ENCODE peak calls at places on chromosomes 7 and 10, in four cellular contexts. One of them, this sample, is unnamed.

GRCh38 chr10:101228682-101229274 is 485 bp downstream of the LBX1 start:
- DNase-seq in HuH-7.5: peak
- DNase-seq in brain microvascular endothelial cell: no peak
- DNase-seq in ecto neural progenitor cell: peak
- DNase-seq in this sample: no peak

GRCh38 chr10:132684164-132684891 is 101.6 kb downstream of the NKX6-2 start:
- DNase-seq in HuH-7.5: no peak
- DNase-seq in brain microvascular endothelial cell: peak
- DNase-seq in ecto neural progenitor cell: no peak
- DNase-seq in this sample: no peak

GRCh38 chr7:115153770-115154468 is 232.0 kb downstream of the MDFIC start:
- DNase-seq in HuH-7.5: no peak
- DNase-seq in brain microvascular endothelial cell: no peak
- DNase-seq in ecto neural progenitor cell: no peak
- DNase-seq in this sample: no peak

GRCh38 chr10:128701381-128701780 is 575.2 kb upstream of the MKI67 start:
- DNase-seq in HuH-7.5: no peak
- DNase-seq in brain microvascular endothelial cell: no peak
- DNase-seq in ecto neural progenitor cell: no peak
- DNase-seq in this sample: no peak

GRCh38 chr7:100983451-100984187 is 14.3 kb downstream of the MUC12 start:
- DNase-seq in HuH-7.5: no peak
- DNase-seq in brain microvascular endothelial cell: peak
- DNase-seq in ecto neural progenitor cell: no peak
- DNase-seq in this sample: no peak

GRCh38 chr10:73591578-73591902 is 398 bp upstream of the USP54 start:
- DNase-seq in HuH-7.5: no peak
- DNase-seq in brain microvascular endothelial cell: no peak
- DNase-seq in ecto neural progenitor cell: no peak
- DNase-seq in this sample: peak

GRCh38 chr7:156465186-156465585 is 175.4 kb upstream of the RNF32 start:
- DNase-seq in HuH-7.5: no peak
- DNase-seq in brain microvascular endothelial cell: no peak
- DNase-seq in ecto neural progenitor cell: no peak
- DNase-seq in this sample: no peak

GRCh38 chr7:7529328-7529727 is 6.3 kb downstream of the COL28A1 start:
- DNase-seq in HuH-7.5: no peak
- DNase-seq in brain microvascular endothelial cell: no peak
- DNase-seq in ecto neural progenitor cell: no peak
- DNase-seq in this sample: no peak

GRCh38 chr10:107901076-107901475 is 736.6 kb upstream of the SORCS1 start:
- DNase-seq in HuH-7.5: no peak
- DNase-seq in brain microvascular endothelial cell: no peak
- DNase-seq in ecto neural progenitor cell: no peak
- DNase-seq in this sample: no peak

GRCh38 chr7:152115021-152115718 is 89.7 kb downstream of the GALNT11 start:
- DNase-seq in HuH-7.5: no peak
- DNase-seq in brain microvascular endothelial cell: no peak
- DNase-seq in ecto neural progenitor cell: no peak
- DNase-seq in this sample: no peak

GRCh38 chr10:80459047-80459865 is 5.1 kb downstream of the TSPAN14 start:
- DNase-seq in HuH-7.5: no peak
- DNase-seq in brain microvascular endothelial cell: no peak
- DNase-seq in ecto neural progenitor cell: no peak
- DNase-seq in this sample: no peak

GRCh38 chr7:110373514-110374258 is 717.2 kb upstream of the LRRN3 start:
- DNase-seq in HuH-7.5: no peak
- DNase-seq in brain microvascular endothelial cell: no peak
- DNase-seq in ecto neural progenitor cell: no peak
- DNase-seq in this sample: no peak

This sample was measured in HepG2.